ENCODE peak calls at places on chromosomes 3 and 15, in five cellular contexts. A is Peyer's patch, I is GM20000, H is PC-9, X is MM.1S. L is an unnamed sample.

GRCh38 chr15:81014446-81015093 is 13.8 kb downstream of the TLNRD1 start:
- DNase-seq in A (no peak), I (no peak), H (no peak), X (no peak), L (no peak)

GRCh38 chr3:140420621-140421357 is 257.1 kb upstream of the TRIM42 start:
- DNase-seq in A (no peak), I (no peak), H (no peak), X (no peak), L (no peak)

GRCh38 chr15:34085746-34086145 is 15.9 kb downstream of the EMC7 start:
- DNase-seq in A (no peak), I (no peak), H (no peak), X (no peak), L (no peak)

GRCh38 chr15:48052871-48053383 is 67.9 kb upstream of the SLC24A5 start:
- DNase-seq in A (no peak), I (no peak), H (no peak), X (no peak), L (no peak)

GRCh38 chr15:84911879-84912660 is 27.6 kb downstream of the SLC28A1 start:
- DNase-seq in A (peak), I (no peak), H (peak), X (peak), L (no peak)

GRCh38 chr3:24111711-24112110 is 166.6 kb downstream of the NR1D2 start:
- DNase-seq in A (no peak), I (no peak), H (no peak), X (no peak), L (no peak)

GRCh38 chr3:69997486-69998307 is 1.8 kb upstream of the SAMMSON start:
- DNase-seq in A (no peak), I (no peak), H (no peak), X (no peak), L (no peak)

GRCh38 chr15:77905301-77905920 is 172.1 kb downstream of the TBC1D2B start:
- DNase-seq in A (peak), I (no peak), H (no peak), X (no peak), L (no peak)

GRCh38 chr15:94858449-94858848 is 627.1 kb downstream of the MCTP2 start:
- DNase-seq in A (no peak), I (no peak), H (no peak), X (no peak), L (no peak)

GRCh38 chr3:64555351-64555750 is 132.4 kb downstream of the ADAMTS9 start:
- DNase-seq in A (no peak), I (no peak), H (no peak), X (no peak), L (no peak)

GRCh38 chr3:126737527-126737926 is 33.5 kb downstream of the CHCHD6 start:
- DNase-seq in A (no peak), I (no peak), H (no peak), X (no peak), L (no peak)
- TF ChIP-seq CTCF in A (no peak), I (no peak), H (peak), X (peak), L (peak)

GRCh38 chr3:112987710-112988334 is 3.0 kb upstream of the GTPBP8 start:
- DNase-seq in A (no peak), I (no peak), H (no peak), X (no peak), L (no peak)

GRCh38 chr3:112995800-112996199 is 5.0 kb downstream of the GTPBP8 start:
- DNase-seq in A (no peak), I (no peak), H (no peak), X (no peak), L (no peak)

GRCh38 chr3:112990672-112991602 is at the start of gene GTPBP8:
- DNase-seq in A (peak), I (peak), H (peak), X (peak), L (peak)
- TF ChIP-seq CTCF in A (no peak), I (no peak), H (peak), X (no peak), L (no peak)

DNA sequence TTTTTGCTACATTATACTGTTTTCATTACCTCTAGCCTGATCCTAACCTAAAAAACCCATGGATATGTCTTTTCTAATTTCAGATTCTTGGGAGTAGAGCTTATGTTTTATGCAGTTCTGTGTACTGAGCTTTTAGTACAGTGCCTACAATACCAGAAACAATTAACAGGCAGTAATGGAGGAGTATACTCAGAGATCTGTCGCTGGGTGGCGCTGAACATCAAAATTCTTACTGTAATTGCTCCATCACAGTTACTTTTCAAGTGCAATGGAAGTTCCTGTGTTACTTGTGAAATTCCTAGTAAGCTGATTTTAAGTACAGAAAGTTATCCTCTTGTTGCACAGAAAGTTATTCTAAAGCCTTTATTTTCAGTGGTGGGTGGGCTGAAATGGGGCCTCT is 66.9 kb downstream of the RNF13 start:
- DNase-seq in A (peak), I (peak), H (no peak), X (peak), L (no peak)
- TF ChIP-seq CTCF in A (peak), I (peak), H (no peak), X (peak), L (no peak)

GRCh38 chr3:37741644-37742043 is 120.0 kb upstream of the CTDSPL start:
- DNase-seq in A (no peak), I (no peak), H (no peak), X (no peak), L (no peak)
- TF ChIP-seq CTCF in A (no peak), I (no peak), H (no peak), X (peak), L (no peak)

DNA sequence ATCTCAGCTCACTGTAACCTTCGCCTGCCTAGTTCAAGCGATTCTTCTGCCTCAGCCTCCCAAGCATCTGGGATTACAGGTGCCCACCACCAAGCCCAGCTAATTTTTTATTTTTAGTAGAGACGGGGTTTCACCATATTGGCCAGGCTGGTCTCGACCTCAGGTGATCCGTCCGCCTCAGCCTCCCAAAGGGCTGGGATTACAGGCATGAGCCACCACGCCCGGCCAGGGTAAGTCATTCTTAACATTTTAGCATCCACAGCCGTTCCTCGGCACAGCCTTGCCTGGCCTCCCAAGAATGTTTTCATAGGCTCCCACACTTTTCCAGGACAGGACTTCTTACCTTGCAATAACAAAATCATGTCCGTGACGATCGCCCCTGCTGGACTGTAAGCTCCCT is 8.7 kb upstream of the EPHB3 start:
- DNase-seq in A (peak), I (no peak), H (no peak), X (no peak), L (no peak)
- TF ChIP-seq CTCF in A (no peak), I (no peak), H (no peak), X (no peak), L (no peak)

DNA sequence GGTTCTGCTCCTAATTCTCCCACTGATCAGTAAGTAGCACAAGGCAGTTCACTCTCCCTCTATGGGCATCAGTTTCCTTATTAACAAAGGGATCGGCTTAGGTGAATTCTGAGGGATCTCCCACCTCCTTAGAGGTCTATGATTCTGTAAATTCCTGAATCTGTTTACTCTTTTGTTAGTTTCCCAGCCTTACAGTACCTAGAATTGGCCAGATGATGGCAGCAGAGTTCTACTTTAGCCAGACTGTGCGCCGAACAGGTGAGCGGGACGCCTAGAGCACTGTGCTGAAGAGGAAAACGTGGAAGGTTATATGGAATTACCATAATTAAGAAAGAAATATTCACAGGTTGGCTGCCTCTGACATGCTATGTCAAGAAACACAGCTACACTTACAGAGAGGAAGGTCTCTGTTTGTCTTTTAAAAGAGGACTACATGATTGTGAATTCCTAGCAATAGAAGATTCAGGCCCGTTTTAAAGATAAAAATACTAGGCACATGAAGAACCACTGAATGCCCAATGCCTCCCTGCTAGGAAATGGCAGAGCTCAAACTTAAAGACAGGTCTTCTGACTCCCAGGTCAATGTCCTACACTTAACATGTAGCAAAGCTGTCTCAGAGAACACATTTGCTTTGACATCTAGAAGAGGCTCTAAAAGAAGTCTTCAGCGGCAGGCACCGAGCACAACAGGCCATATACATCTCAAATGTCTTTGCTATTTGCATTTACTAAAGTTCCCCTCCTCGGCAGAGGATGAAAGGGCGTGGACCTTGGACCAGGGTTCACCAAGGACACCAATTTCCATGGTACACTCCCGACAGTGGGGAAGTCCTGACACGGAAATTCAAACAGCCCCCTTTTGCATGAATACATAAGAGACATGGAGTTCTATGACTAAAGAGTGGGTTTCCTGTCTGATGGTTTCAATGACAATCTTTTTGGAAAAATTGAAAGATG is 259.8 kb downstream of the FGF12 start:
- DNase-seq in A (no peak), I (peak), H (peak), X (peak), L (peak)
- TF ChIP-seq CTCF in A (peak), I (peak), H (peak), X (peak), L (peak)

GRCh38 chr3:157355276-157355675 is 81.4 kb upstream of the PTX3 start:
- DNase-seq in A (no peak), I (no peak), H (no peak), X (no peak), L (no peak)
- TF ChIP-seq CTCF in A (no peak), I (no peak), H (no peak), X (no peak), L (no peak)

GRCh38 chr15:29926083-29926388 is 103.8 kb upstream of the TJP1 start:
- DNase-seq in A (no peak), I (no peak), H (no peak), X (no peak), L (no peak)

GRCh38 chr15:29921130-29921601 is 98.9 kb upstream of the TJP1 start:
- DNase-seq in A (no peak), I (no peak), H (peak), X (no peak), L (no peak)

GRCh38 chr15:29924750-29925149 is 102.5 kb upstream of the TJP1 start:
- DNase-seq in A (no peak), I (no peak), H (peak), X (no peak), L (no peak)

GRCh38 chr15:29922191-29922590 is 99.9 kb upstream of the TJP1 start:
- DNase-seq in A (no peak), I (no peak), H (no peak), X (no peak), L (no peak)

GRCh38 chr15:29925227-29926082 is 103.2 kb upstream of the TJP1 start:
- DNase-seq in A (peak), I (peak), H (peak), X (peak), L (no peak)
- TF ChIP-seq CTCF in A (no peak), I (peak), H (peak), X (peak), L (peak)

GRCh38 chr3:56919137-56919796 is 117.5 kb upstream of the ARHGEF3 start:
- DNase-seq in A (no peak), I (no peak), H (no peak), X (no peak), L (no peak)
- TF ChIP-seq CTCF in A (no peak), I (no peak), H (no peak), X (peak), L (peak)

L was measured in GM13977.